ENCODE peak calls at places on chromosomes 5 and 9, in five cellular contexts. D is stimulated activated CD4-positive, alpha-beta T cell treated with anti-CD3 and anti-CD28 coated beads, Interleukin-12 subunit alpha, Interleukin-12 subunit beta, amount 100 ng/mL, for 48 hours; T is WERI-Rb-1; X is AG09319; W is HEK293T. G is an unnamed sample.
A peak's percentile ranks its signal among the peaks of the same experiment; 100 is the strongest.

GRCh38 chr9:114799441-114799840 is 6.4 kb downstream of the TNFSF15 start:
- DNase-seq in X (no peak), T (peak; percentile 43), W (no peak), D (no peak), G (no peak)

GRCh38 chr5:93582677-93583524 is at the start of gene NR2F1:
- DNase-seq in W (peak; percentile 75), X (peak; percentile 99), D (no peak), T (peak; percentile 85), G (peak; percentile 84)

GRCh38 chr9:83281306-83282255 is 218.6 kb upstream of the RASEF start:
- DNase-seq in T (no peak), W (no peak), D (no peak), X (peak; percentile 60), G (no peak)

GRCh38 chr9:125749951-125750655 is 2.9 kb downstream of the PBX3 start:
- DNase-seq in W (no peak), X (no peak), T (no peak), D (no peak), G (peak; percentile 72)

GRCh38 chr5:180439911-180440769 is 54.0 kb upstream of the CNOT6 start:
- DNase-seq in T (no peak), D (no peak), W (no peak), X (no peak), G (no peak)

GRCh38 chr9:121459513-121459912 is 40.1 kb downstream of the GGTA1 start:
- DNase-seq in D (no peak), W (no peak), T (no peak), X (no peak), G (no peak)

GRCh38 chr5:19734706-19735240 is 253.2 kb downstream of the CDH18 start:
- DNase-seq in D (no peak), X (no peak), W (no peak), T (no peak), G (no peak)

GRCh38 chr9:94929373-94929764 is 202.9 kb downstream of the AOPEP start:
- DNase-seq in T (no peak), W (no peak), X (no peak), D (no peak), G (no peak)

GRCh38 chr5:115317750-115318149 is 21.3 kb upstream of the CCDC112 start:
- DNase-seq in T (no peak), W (no peak), X (no peak), D (no peak), G (no peak)

GRCh38 chr5:26148569-26149107 is 889.7 kb downstream of the CDH9 start:
- DNase-seq in W (no peak), X (no peak), D (no peak), T (peak; percentile 72), G (peak; percentile 71)

GRCh38 chr9:117970276-117970675 is 266.1 kb downstream of the TLR4 start:
- DNase-seq in X (no peak), T (no peak), W (no peak), D (no peak), G (no peak)

GRCh38 chr9:134328841-134329575 is 2.8 kb downstream of the RXRA start:
- DNase-seq in T (no peak), D (no peak), X (no peak), W (no peak), G (no peak)

GRCh38 chr5:100479079-100479688 is 56.0 kb upstream of the FAM174A start:
- DNase-seq in W (peak; percentile 8), X (no peak), T (no peak), D (no peak), G (peak; percentile 45)

GRCh38 chr9:122221223-122221811 is 7.4 kb downstream of the LHX6 start:
- DNase-seq in W (no peak), T (no peak), X (no peak), D (no peak), G (no peak)

GRCh38 chr5:172582940-172583339 is 58.1 kb upstream of the NEURL1B start:
- DNase-seq in D (no peak), X (no peak), W (no peak), T (no peak), G (no peak)

GRCh38 chr5:135391123-135391868 is 7.7 kb downstream of the MACROH2A1 start:
- DNase-seq in T (no peak), X (peak; percentile 52), W (no peak), D (no peak), G (no peak)

GRCh38 chr5:179310439-179311090 is 34.7 kb downstream of the ADAMTS2 start:
- DNase-seq in D (no peak), W (no peak), X (no peak), T (no peak), G (no peak)

GRCh38 chr9:124008855-124009834 is 2.4 kb upstream of the LHX2 start:
- DNase-seq in D (no peak), T (peak; percentile 54), W (peak; percentile 20), X (no peak), G (peak; percentile 65)

GRCh38 chr5:83496626-83497025 is 25.1 kb downstream of the VCAN start:
- DNase-seq in T (no peak), W (no peak), X (no peak), D (no peak), G (no peak)

GRCh38 chr5:39187873-39188731 is 31.3 kb downstream of the FYB1 start:
- DNase-seq in T (no peak), X (no peak), D (no peak), W (no peak), G (no peak)

GRCh38 chr9:102941868-102942267 is 53.3 kb upstream of the CYLC2 start:
- DNase-seq in T (no peak), D (no peak), W (no peak), X (no peak), G (no peak)

G was measured in NCI-H82.